ENCODE peak calls at places on chromosomes 6 and 20, in seven cellular contexts. One of them, this sample, is unnamed.

GRCh38 chr6:157065366-157065765 is 258.0 kb downstream of the TMEM242 start:
- DNase-seq in tibial nerve: no peak
- DNase-seq in sigmoid colon: no peak
- DNase-seq in breast epithelium: no peak
- DNase-seq in transverse colon: no peak
- DNase-seq in prostate gland: no peak
- DNase-seq in stomach: no peak
- DNase-seq in this sample: no peak

GRCh38 chr20:728022-728944 is 40.0 kb downstream of the SLC52A3 start:
- DNase-seq in sigmoid colon: no peak
- DNase-seq in transverse colon: peak; percentile 22
- DNase-seq in tibial nerve: no peak
- DNase-seq in prostate gland: peak; percentile 52
- DNase-seq in breast epithelium: no peak
- DNase-seq in stomach: peak; percentile 60
- DNase-seq in this sample: no peak

GRCh38 chr20:51412333-51412761 is 130.2 kb downstream of the NFATC2 start:
- DNase-seq in transverse colon: no peak
- DNase-seq in breast epithelium: peak; percentile 42
- DNase-seq in sigmoid colon: peak; percentile 76
- DNase-seq in prostate gland: no peak
- DNase-seq in tibial nerve: no peak
- DNase-seq in stomach: no peak
- DNase-seq in this sample: no peak

GRCh38 chr6:75393806-75394205 is 99.8 kb downstream of the FILIP1 start:
- DNase-seq in stomach: no peak
- DNase-seq in breast epithelium: no peak
- DNase-seq in tibial nerve: no peak
- DNase-seq in sigmoid colon: no peak
- DNase-seq in prostate gland: no peak
- DNase-seq in transverse colon: no peak
- DNase-seq in this sample: no peak

GRCh38 chr6:26415036-26415614 is 13.1 kb downstream of the BTN3A1 start:
- DNase-seq in stomach: no peak
- DNase-seq in breast epithelium: no peak
- DNase-seq in sigmoid colon: no peak
- DNase-seq in transverse colon: no peak
- DNase-seq in prostate gland: no peak
- DNase-seq in tibial nerve: no peak
- DNase-seq in this sample: no peak

GRCh38 chr20:62205618-62206387 is 14.3 kb downstream of the HRH3 start:
- DNase-seq in stomach: no peak
- DNase-seq in transverse colon: no peak
- DNase-seq in tibial nerve: no peak
- DNase-seq in breast epithelium: no peak
- DNase-seq in sigmoid colon: no peak
- DNase-seq in prostate gland: no peak
- DNase-seq in this sample: no peak

GRCh38 chr6:40719671-40720374 is 132.7 kb upstream of the LRFN2 start:
- DNase-seq in tibial nerve: no peak
- DNase-seq in breast epithelium: no peak
- DNase-seq in prostate gland: no peak
- DNase-seq in transverse colon: no peak
- DNase-seq in stomach: no peak
- DNase-seq in sigmoid colon: no peak
- DNase-seq in this sample: no peak

GRCh38 chr20:46357030-46357514 is 48.8 kb upstream of the CDH22 start:
- DNase-seq in breast epithelium: no peak
- DNase-seq in transverse colon: no peak
- DNase-seq in tibial nerve: no peak
- DNase-seq in stomach: peak; percentile 33
- DNase-seq in prostate gland: no peak
- DNase-seq in sigmoid colon: no peak
- DNase-seq in this sample: no peak

GRCh38 chr6:11772109-11772830 is 6.3 kb downstream of the ADTRP start:
- DNase-seq in transverse colon: no peak
- DNase-seq in prostate gland: peak; percentile 44
- DNase-seq in breast epithelium: peak; percentile 49
- DNase-seq in sigmoid colon: peak; percentile 74
- DNase-seq in stomach: no peak
- DNase-seq in tibial nerve: no peak
- DNase-seq in this sample: peak; percentile 33

GRCh38 chr6:132811276-132811675 is 3.1 kb upstream of the RPS12 start:
- DNase-seq in transverse colon: no peak
- DNase-seq in sigmoid colon: no peak
- DNase-seq in tibial nerve: no peak
- DNase-seq in breast epithelium: no peak
- DNase-seq in stomach: no peak
- DNase-seq in prostate gland: no peak
- DNase-seq in this sample: no peak

GRCh38 chr6:1719922-1720321 is 110.2 kb downstream of the FOXC1 start:
- DNase-seq in stomach: no peak
- DNase-seq in breast epithelium: no peak
- DNase-seq in prostate gland: no peak
- DNase-seq in transverse colon: no peak
- DNase-seq in sigmoid colon: no peak
- DNase-seq in tibial nerve: no peak
- DNase-seq in this sample: no peak

GRCh38 chr6:166244353-166245045 is 63.7 kb downstream of the PRR18 start:
- DNase-seq in sigmoid colon: no peak
- DNase-seq in breast epithelium: no peak
- DNase-seq in transverse colon: peak; percentile 9
- DNase-seq in stomach: no peak
- DNase-seq in tibial nerve: no peak
- DNase-seq in prostate gland: no peak
- DNase-seq in this sample: no peak

GRCh38 chr6:167056370-167056769 is 57.2 kb downstream of the CEP43 start:
- DNase-seq in tibial nerve: no peak
- DNase-seq in sigmoid colon: no peak
- DNase-seq in prostate gland: no peak
- DNase-seq in stomach: no peak
- DNase-seq in transverse colon: no peak
- DNase-seq in breast epithelium: no peak
- DNase-seq in this sample: no peak

GRCh38 chr6:80550748-80551147 is 444.3 kb downstream of the BCKDHB start:
- DNase-seq in breast epithelium: no peak
- DNase-seq in sigmoid colon: no peak
- DNase-seq in stomach: no peak
- DNase-seq in transverse colon: no peak
- DNase-seq in prostate gland: no peak
- DNase-seq in tibial nerve: no peak
- DNase-seq in this sample: no peak

GRCh38 chr20:41330343-41330720 is 10.3 kb upstream of the LPIN3 start:
- DNase-seq in transverse colon: no peak
- DNase-seq in prostate gland: no peak
- DNase-seq in stomach: no peak
- DNase-seq in tibial nerve: no peak
- DNase-seq in sigmoid colon: no peak
- DNase-seq in breast epithelium: no peak
- DNase-seq in this sample: no peak

GRCh38 chr6:12957321-12958051 is 240.9 kb downstream of the PHACTR1 start:
- DNase-seq in stomach: peak; percentile 76
- DNase-seq in transverse colon: peak; percentile 26
- DNase-seq in sigmoid colon: peak; percentile 73
- DNase-seq in tibial nerve: no peak
- DNase-seq in breast epithelium: no peak
- DNase-seq in prostate gland: peak; percentile 32
- DNase-seq in this sample: peak; percentile 36

GRCh38 chr6:160260283-160261119 is 1.9 kb upstream of the SLC22A2 start:
- DNase-seq in transverse colon: no peak
- DNase-seq in tibial nerve: no peak
- DNase-seq in breast epithelium: no peak
- DNase-seq in prostate gland: no peak
- DNase-seq in stomach: no peak
- DNase-seq in sigmoid colon: no peak
- DNase-seq in this sample: no peak

GRCh38 chr6:15521516-15521915 is 141.3 kb downstream of the DTNBP1 start:
- DNase-seq in transverse colon: no peak
- DNase-seq in sigmoid colon: peak; percentile 72
- DNase-seq in breast epithelium: no peak
- DNase-seq in stomach: no peak
- DNase-seq in tibial nerve: no peak
- DNase-seq in prostate gland: no peak
- DNase-seq in this sample: no peak

GRCh38 chr20:62258499-62259293 is 20.4 kb downstream of the OSBPL2 start:
- DNase-seq in sigmoid colon: peak; percentile 81
- DNase-seq in breast epithelium: no peak
- DNase-seq in stomach: no peak
- DNase-seq in transverse colon: no peak
- DNase-seq in prostate gland: no peak
- DNase-seq in tibial nerve: no peak
- DNase-seq in this sample: no peak

GRCh38 chr20:32443386-32443974 is 85.3 kb downstream of the ASXL1 start:
- DNase-seq in breast epithelium: no peak
- DNase-seq in stomach: no peak
- DNase-seq in prostate gland: no peak
- DNase-seq in transverse colon: peak; percentile 4
- DNase-seq in sigmoid colon: peak; percentile 43
- DNase-seq in tibial nerve: no peak
- DNase-seq in this sample: no peak

GRCh38 chr6:129843573-129843972 is 17.5 kb downstream of the TMEM244 start:
- DNase-seq in tibial nerve: no peak
- DNase-seq in prostate gland: no peak
- DNase-seq in sigmoid colon: no peak
- DNase-seq in transverse colon: no peak
- DNase-seq in breast epithelium: no peak
- DNase-seq in stomach: no peak
- DNase-seq in this sample: no peak

DNA sequence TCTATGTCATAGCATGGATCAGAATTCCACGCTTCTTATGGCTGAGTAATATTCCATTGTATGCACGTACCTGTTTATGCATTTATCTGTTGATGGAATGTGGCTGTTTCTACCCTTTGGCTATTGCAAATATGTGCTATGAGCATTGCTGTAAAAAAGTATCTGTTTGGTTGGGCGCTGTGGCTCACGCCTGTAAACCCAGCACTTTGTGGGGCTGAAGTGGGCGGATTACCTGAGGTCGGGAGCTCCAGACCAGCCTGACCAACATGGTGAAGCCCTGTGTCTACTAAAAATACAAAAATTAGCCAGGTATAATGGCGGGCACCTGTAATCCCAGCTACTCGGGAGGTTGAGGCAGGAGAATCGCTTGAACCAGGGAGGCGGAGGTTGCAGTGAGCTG is 182.4 kb downstream of the BCAS1 start:
- DNase-seq in breast epithelium: no peak
- DNase-seq in stomach: no peak
- DNase-seq in transverse colon: no peak
- DNase-seq in sigmoid colon: no peak
- DNase-seq in tibial nerve: no peak
- DNase-seq in prostate gland: no peak
- DNase-seq in this sample: no peak
- TF ChIP-seq POLR2A in breast epithelium: no peak
- TF ChIP-seq POLR2A in stomach: no peak
- TF ChIP-seq POLR2A in transverse colon: no peak
- TF ChIP-seq POLR2A in sigmoid colon: no peak
- TF ChIP-seq POLR2A in tibial nerve: no peak
- TF ChIP-seq POLR2A in prostate gland: no peak
- TF ChIP-seq POLR2A in this sample: no peak

GRCh38 chr20:60990647-60991046 is 261.4 kb upstream of the CDH4 start:
- DNase-seq in stomach: no peak
- DNase-seq in breast epithelium: no peak
- DNase-seq in prostate gland: no peak
- DNase-seq in sigmoid colon: no peak
- DNase-seq in tibial nerve: no peak
- DNase-seq in transverse colon: no peak
- DNase-seq in this sample: no peak

GRCh38 chr20:60999256-60999655 is 252.8 kb upstream of the CDH4 start:
- DNase-seq in prostate gland: no peak
- DNase-seq in sigmoid colon: no peak
- DNase-seq in transverse colon: no peak
- DNase-seq in stomach: no peak
- DNase-seq in breast epithelium: no peak
- DNase-seq in tibial nerve: no peak
- DNase-seq in this sample: no peak

DNA sequence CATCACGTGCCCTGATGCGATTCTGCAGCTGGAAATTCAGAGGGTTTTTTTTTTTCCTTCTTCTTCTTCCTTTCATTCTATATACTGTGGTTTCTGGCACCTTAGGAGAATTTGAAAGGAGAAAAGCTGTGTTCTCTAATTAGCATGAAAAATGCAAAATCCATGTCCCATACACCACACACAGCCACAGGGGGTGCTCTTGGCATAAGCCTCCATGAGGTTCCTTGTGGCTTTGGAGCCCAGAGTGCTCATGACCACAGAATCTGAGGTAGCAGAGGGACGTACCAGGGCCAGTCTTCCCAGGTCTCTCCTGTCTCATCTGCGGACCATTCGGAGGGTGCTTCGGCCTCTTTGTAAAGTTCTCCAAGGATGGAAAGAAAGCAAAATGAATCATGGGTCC is 258.4 kb upstream of the CDH4 start:
- DNase-seq in prostate gland: no peak
- DNase-seq in sigmoid colon: no peak
- DNase-seq in stomach: no peak
- DNase-seq in breast epithelium: no peak
- DNase-seq in tibial nerve: no peak
- DNase-seq in transverse colon: no peak
- DNase-seq in this sample: no peak
- TF ChIP-seq CTCF in prostate gland: no peak
- TF ChIP-seq CTCF in sigmoid colon: no peak
- TF ChIP-seq CTCF in stomach: no peak
- TF ChIP-seq CTCF in breast epithelium: no peak
- TF ChIP-seq CTCF in tibial nerve: no peak
- TF ChIP-seq CTCF in transverse colon: no peak
- TF ChIP-seq CTCF in this sample: no peak

GRCh38 chr20:52749020-52749419 is 223.1 kb upstream of the TSHZ2 start:
- DNase-seq in tibial nerve: no peak
- DNase-seq in transverse colon: no peak
- DNase-seq in prostate gland: no peak
- DNase-seq in sigmoid colon: no peak
- DNase-seq in stomach: no peak
- DNase-seq in breast epithelium: no peak
- DNase-seq in this sample: no peak

GRCh38 chr20:52749938-52750337 is 222.2 kb upstream of the TSHZ2 start:
- DNase-seq in tibial nerve: no peak
- DNase-seq in transverse colon: no peak
- DNase-seq in stomach: no peak
- DNase-seq in prostate gland: no peak
- DNase-seq in breast epithelium: no peak
- DNase-seq in sigmoid colon: no peak
- DNase-seq in this sample: no peak

GRCh38 chr20:52746768-52747167 is 225.4 kb upstream of the TSHZ2 start:
- DNase-seq in breast epithelium: no peak
- DNase-seq in stomach: no peak
- DNase-seq in sigmoid colon: no peak
- DNase-seq in prostate gland: no peak
- DNase-seq in tibial nerve: no peak
- DNase-seq in transverse colon: no peak
- DNase-seq in this sample: no peak

GRCh38 chr20:52747736-52748135 is 224.4 kb upstream of the TSHZ2 start:
- DNase-seq in transverse colon: no peak
- DNase-seq in sigmoid colon: no peak
- DNase-seq in prostate gland: no peak
- DNase-seq in tibial nerve: no peak
- DNase-seq in stomach: no peak
- DNase-seq in breast epithelium: no peak
- DNase-seq in this sample: no peak

GRCh38 chr20:52748235-52748950 is 223.8 kb upstream of the TSHZ2 start:
- DNase-seq in breast epithelium: no peak
- DNase-seq in tibial nerve: no peak
- DNase-seq in transverse colon: no peak
- DNase-seq in prostate gland: no peak
- DNase-seq in stomach: no peak
- DNase-seq in sigmoid colon: peak; percentile 69
- DNase-seq in this sample: peak; percentile 41
- TF ChIP-seq POLR2A in breast epithelium: no peak
- TF ChIP-seq POLR2A in tibial nerve: no peak
- TF ChIP-seq POLR2A in transverse colon: no peak
- TF ChIP-seq POLR2A in prostate gland: no peak
- TF ChIP-seq POLR2A in stomach: no peak
- TF ChIP-seq POLR2A in sigmoid colon: no peak
- TF ChIP-seq POLR2A in this sample: no peak

GRCh38 chr6:73798592-73798991 is 102.6 kb downstream of the CD109 start:
- DNase-seq in breast epithelium: peak; percentile 21
- DNase-seq in tibial nerve: peak; percentile 19
- DNase-seq in transverse colon: peak; percentile 14
- DNase-seq in prostate gland: no peak
- DNase-seq in sigmoid colon: peak; percentile 86
- DNase-seq in stomach: no peak
- DNase-seq in this sample: peak; percentile 43
- TF ChIP-seq CTCF in breast epithelium: no peak
- TF ChIP-seq CTCF in tibial nerve: no peak
- TF ChIP-seq CTCF in transverse colon: peak; percentile 21
- TF ChIP-seq CTCF in prostate gland: no peak
- TF ChIP-seq CTCF in sigmoid colon: no peak
- TF ChIP-seq CTCF in stomach: no peak
- TF ChIP-seq CTCF in this sample: peak; percentile 60

This sample was measured in uterus.